ENCODE peak calls at places on chromosomes 6 and 20, in nine cellular contexts. C is GM20000, V is HEK293T, W is skeletal muscle cell, F is cerebellar cortex, J is fibroblast of the aortic adventitia, P is sciatic nerve, K is HS-27A, S is breast epithelium. B is an unnamed sample.

GRCh38 chr20:3670511-3670910 is 7.3 kb upstream of the GFRA4 start:
- DNase-seq in V (no peak), C (no peak), J (no peak), K (no peak), P (no peak), F (no peak), S (no peak), W (no peak), B (no peak)

GRCh38 chr6:31666337-31666960 is 569 bp downstream of the CSNK2B start:
- DNase-seq in C (no peak), P (no peak), W (no peak), V (no peak), J (no peak), S (no peak), K (no peak), F (no peak), B (no peak)

GRCh38 chr6:136226674-136227377 is 23.3 kb downstream of the MTFR2 start:
- DNase-seq in V (no peak), W (no peak), J (peak; percentile 63), P (no peak), F (no peak), S (no peak), K (no peak), C (no peak), B (no peak)

GRCh38 chr6:51842487-51843469 is 244.6 kb downstream of the PKHD1 start:
- DNase-seq in J (no peak), P (no peak), S (no peak), F (peak; percentile 13), W (no peak), K (no peak), V (no peak), C (no peak), B (no peak)

GRCh38 chr6:28816909-28817807 is 106.6 kb downstream of the TRIM27 start:
- DNase-seq in F (peak; percentile 56), V (peak; percentile 58), S (no peak), P (no peak), K (peak; percentile 87), J (peak; percentile 74), C (peak; percentile 27), W (no peak), B (no peak)

GRCh38 chr6:142886431-142887170 is 58.4 kb downstream of the HIVEP2 start:
- DNase-seq in C (no peak), K (no peak), J (peak; percentile 68), V (no peak), P (no peak), F (peak; percentile 79), S (no peak), W (no peak), B (no peak)

GRCh38 chr20:20237093-20237959 is 130.6 kb upstream of the INSM1 start:
- DNase-seq in J (peak; percentile 47), F (peak; percentile 47), S (no peak), V (peak; percentile 73), K (peak; percentile 12), P (no peak), C (peak; percentile 72), W (no peak), B (peak; percentile 6)

GRCh38 chr20:828987-829386 is 4.5 kb upstream of the FAM110A start:
- DNase-seq in J (no peak), K (no peak), C (no peak), P (peak; percentile 13), F (no peak), S (peak; percentile 44), V (no peak), W (no peak), B (no peak)

GRCh38 chr6:165889636-165890403 is 226.8 kb upstream of the PDE10A start:
- DNase-seq in F (peak; percentile 73), V (peak; percentile 66), W (no peak), K (no peak), S (no peak), J (peak; percentile 60), C (peak; percentile 22), P (no peak), B (peak; percentile 20)

B was measured in stromal cell of bone marrow.